ENCODE peak calls at places on chromosomes 7 and 10, in four cellular contexts. One of them, this sample, is unnamed.
A peak's percentile ranks its signal among the peaks of the same experiment; 100 is the strongest.

GRCh38 chr10:21969326-21970287 is 33.9 kb downstream of the DNAJC1 start:
- DNase-seq in GM23248: peak; percentile 64
- DNase-seq in endodermal cell: no peak
- DNase-seq in GM23338: no peak
- DNase-seq in this sample: no peak

GRCh38 chr10:29746080-29746797 is 111.5 kb upstream of the SVIL start:
- DNase-seq in GM23248: peak; percentile 57
- DNase-seq in GM23338: no peak
- DNase-seq in endodermal cell: no peak
- DNase-seq in this sample: no peak

GRCh38 chr10:119412244-119412750 is 130.2 kb downstream of the RGS10 start:
- DNase-seq in endodermal cell: no peak
- DNase-seq in GM23248: peak; percentile 26
- DNase-seq in GM23338: no peak
- DNase-seq in this sample: peak; percentile 90

GRCh38 chr10:69628876-69629275 is 1.2 kb upstream of the FAM241B start:
- DNase-seq in GM23338: no peak
- DNase-seq in GM23248: no peak
- DNase-seq in endodermal cell: no peak
- DNase-seq in this sample: no peak

GRCh38 chr10:110437351-110437605 is 60.4 kb upstream of the DUSP5 start:
- DNase-seq in GM23338: no peak
- DNase-seq in GM23248: no peak
- DNase-seq in endodermal cell: peak; percentile 56
- DNase-seq in this sample: no peak

GRCh38 chr7:77529279-77529678 is 7.8 kb upstream of the PTPN12 start:
- DNase-seq in endodermal cell: no peak
- DNase-seq in GM23248: no peak
- DNase-seq in GM23338: no peak
- DNase-seq in this sample: no peak

GRCh38 chr7:139727151-139727705 is 50.6 kb downstream of the HIPK2 start:
- DNase-seq in GM23338: no peak
- DNase-seq in GM23248: peak; percentile 74
- DNase-seq in endodermal cell: peak; percentile 5
- DNase-seq in this sample: no peak

GRCh38 chr10:103204353-103205255 is 11.5 kb upstream of the NT5C2 start:
- DNase-seq in endodermal cell: peak; percentile 96
- DNase-seq in GM23248: no peak
- DNase-seq in GM23338: peak; percentile 95
- DNase-seq in this sample: no peak

GRCh38 chr10:94500063-94500462 is 45.5 kb upstream of the HELLS start:
- DNase-seq in endodermal cell: no peak
- DNase-seq in GM23338: peak; percentile 36
- DNase-seq in GM23248: peak; percentile 13
- DNase-seq in this sample: no peak

GRCh38 chr10:8331896-8332729 is 277.6 kb downstream of the GATA3 start:
- DNase-seq in endodermal cell: peak; percentile 69
- DNase-seq in GM23248: peak; percentile 54
- DNase-seq in GM23338: peak; percentile 64
- DNase-seq in this sample: peak; percentile 70

GRCh38 chr10:48767752-48768450 is 83.2 kb downstream of the WDFY4 start:
- DNase-seq in GM23338: no peak
- DNase-seq in GM23248: no peak
- DNase-seq in endodermal cell: peak; percentile 32
- DNase-seq in this sample: no peak

GRCh38 chr7:8260871-8261707 is 878 bp downstream of the ICA1 start:
- DNase-seq in GM23248: peak; percentile 18
- DNase-seq in GM23338: peak; percentile 51
- DNase-seq in endodermal cell: no peak
- DNase-seq in this sample: peak; percentile 82

GRCh38 chr7:109545686-109546085 is 976.0 kb downstream of the DNAJB9 start:
- DNase-seq in endodermal cell: no peak
- DNase-seq in GM23248: no peak
- DNase-seq in GM23338: no peak
- DNase-seq in this sample: no peak

GRCh38 chr10:77925795-77926565 is 575 bp downstream of the DLG5 start:
- DNase-seq in GM23248: peak; percentile 77
- DNase-seq in GM23338: peak; percentile 70
- DNase-seq in endodermal cell: peak; percentile 87
- DNase-seq in this sample: peak; percentile 86

GRCh38 chr7:30869794-30870491 is 41.7 kb upstream of the AQP1 start:
- DNase-seq in GM23248: peak; percentile 50
- DNase-seq in endodermal cell: no peak
- DNase-seq in GM23338: no peak
- DNase-seq in this sample: no peak

GRCh38 chr7:47600199-47601118 is 18.5 kb upstream of the TNS3 start:
- DNase-seq in GM23248: peak; percentile 90
- DNase-seq in GM23338: no peak
- DNase-seq in endodermal cell: no peak
- DNase-seq in this sample: no peak

GRCh38 chr7:9028012-9028411 is 594.6 kb downstream of the NXPH1 start:
- DNase-seq in endodermal cell: no peak
- DNase-seq in GM23338: no peak
- DNase-seq in GM23248: no peak
- DNase-seq in this sample: no peak

GRCh38 chr7:80781561-80781979 is 137.3 kb downstream of the SEMA3C start:
- DNase-seq in GM23338: peak; percentile 13
- DNase-seq in endodermal cell: peak; percentile 54
- DNase-seq in GM23248: peak; percentile 81
- DNase-seq in this sample: no peak

GRCh38 chr10:129864601-129865126 is 99.4 kb downstream of the EBF3 start:
- DNase-seq in GM23248: peak; percentile 31
- DNase-seq in GM23338: no peak
- DNase-seq in endodermal cell: no peak
- DNase-seq in this sample: no peak

GRCh38 chr7:155453296-155454182 is 4.4 kb upstream of the EN2 start:
- DNase-seq in GM23248: no peak
- DNase-seq in endodermal cell: peak; percentile 73
- DNase-seq in GM23338: peak; percentile 62
- DNase-seq in this sample: no peak
- H3K27me3 ChIP-seq in GM23248: peaks cover 90% of the 10 kb centered on the region
- H3K27me3 ChIP-seq in endodermal cell: peaks cover 97% of the 10 kb centered on the region
- H3K27me3 ChIP-seq in GM23338: peaks cover 97% of the 10 kb centered on the region
- H3K27me3 ChIP-seq in this sample: peaks cover 94% of the 10 kb centered on the region

GRCh38 chr7:132592947-132593335 is 16.7 kb upstream of the PLXNA4 start:
- DNase-seq in endodermal cell: peak; percentile 55
- DNase-seq in GM23338: no peak
- DNase-seq in GM23248: no peak
- DNase-seq in this sample: no peak
- H3K27me3 ChIP-seq in endodermal cell: peaks cover 9% of the 10 kb centered on the region
- H3K27me3 ChIP-seq in GM23338: no peaks in the 10 kb centered on the region
- H3K27me3 ChIP-seq in GM23248: no peaks in the 10 kb centered on the region
- H3K27me3 ChIP-seq in this sample: no peaks in the 10 kb centered on the region

DNA sequence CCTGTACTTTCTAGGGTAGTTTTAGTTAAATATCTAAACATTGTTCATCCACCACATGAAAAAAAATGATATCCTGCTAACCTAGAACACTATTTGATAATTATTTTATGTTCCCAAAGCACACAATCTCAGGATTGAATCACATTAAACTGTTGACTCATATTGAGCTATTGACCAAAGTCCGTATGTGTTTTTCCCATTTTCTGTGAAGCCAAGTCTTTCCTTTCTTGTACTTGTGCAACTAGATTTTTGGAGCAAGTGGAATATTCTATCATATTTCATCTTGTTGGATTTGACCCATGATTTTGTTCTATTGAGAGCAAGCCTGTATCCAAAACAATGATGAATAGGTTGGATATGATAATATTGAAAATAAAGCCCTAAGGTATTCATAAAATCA is 164.6 kb downstream of the SKAP2 start:
- DNase-seq in GM23338: no peak
- DNase-seq in GM23248: no peak
- DNase-seq in endodermal cell: no peak
- DNase-seq in this sample: no peak
- H3K27me3 ChIP-seq in GM23338: no peaks in the 10 kb centered on the region
- H3K27me3 ChIP-seq in GM23248: no peaks in the 10 kb centered on the region
- H3K27me3 ChIP-seq in endodermal cell: no peaks in the 10 kb centered on the region
- H3K27me3 ChIP-seq in this sample: no peaks in the 10 kb centered on the region

DNA sequence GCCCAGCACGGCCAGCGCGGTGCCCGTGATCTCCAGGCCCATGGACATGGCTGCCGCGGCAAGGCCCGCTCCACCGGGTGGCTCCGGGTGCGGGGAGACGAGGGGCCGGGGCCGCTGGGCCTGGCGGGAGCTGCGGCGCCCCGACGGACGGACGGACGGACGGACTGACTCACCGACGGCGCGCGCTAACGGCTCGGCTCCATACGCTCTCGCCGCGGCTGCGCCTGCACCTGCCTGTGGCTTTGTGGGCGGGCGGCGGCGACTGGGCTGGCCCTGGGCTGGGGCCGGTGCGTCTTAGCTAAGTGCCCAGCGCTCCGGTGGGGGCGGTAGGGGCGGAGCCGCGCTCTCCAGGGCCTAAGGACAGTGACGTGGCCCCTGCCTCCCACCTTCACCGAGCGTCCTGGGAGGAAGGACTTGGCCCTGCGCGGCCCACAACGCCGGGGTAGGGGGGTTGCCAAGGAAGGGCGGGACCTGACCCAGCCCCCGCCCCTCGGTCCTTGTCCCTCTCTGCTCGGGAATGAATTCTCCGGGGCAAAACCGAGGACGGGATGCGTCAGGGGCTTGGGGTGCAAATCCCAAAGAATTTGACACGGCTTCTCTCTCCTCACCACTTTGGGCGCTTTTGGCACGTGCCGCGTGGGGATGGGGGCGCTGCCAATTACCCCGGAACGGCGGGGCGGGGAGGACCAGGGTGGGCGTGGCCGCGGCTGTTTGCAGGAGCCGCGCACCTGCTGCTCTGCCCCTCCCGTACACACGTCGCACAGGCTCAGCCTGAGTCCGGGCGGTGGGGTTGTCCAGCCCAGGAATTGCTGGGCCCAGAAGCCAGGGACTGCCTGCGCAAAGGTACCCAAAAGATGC is at the start of gene CLDN3:
- DNase-seq in GM23338: peak; percentile 94
- DNase-seq in GM23248: peak; percentile 40
- DNase-seq in endodermal cell: peak; percentile 96
- DNase-seq in this sample: peak; percentile 95
- H3K27me3 ChIP-seq in GM23338: peaks cover 17% of the 10 kb centered on the region
- H3K27me3 ChIP-seq in GM23248: peaks cover 18% of the 10 kb centered on the region
- H3K27me3 ChIP-seq in endodermal cell: peaks cover 22% of the 10 kb centered on the region
- H3K27me3 ChIP-seq in this sample: peaks cover 42% of the 10 kb centered on the region

GRCh38 chr7:20796565-20796964 is 9.9 kb upstream of the SP8 start:
- DNase-seq in endodermal cell: no peak
- DNase-seq in GM23338: no peak
- DNase-seq in GM23248: no peak
- DNase-seq in this sample: no peak

GRCh38 chr7:20797174-20798080 is 10.7 kb upstream of the SP8 start:
- DNase-seq in GM23338: peak; percentile 77
- DNase-seq in endodermal cell: peak; percentile 89
- DNase-seq in GM23248: no peak
- DNase-seq in this sample: peak; percentile 67

GRCh38 chr7:20798081-20798693 is 11.5 kb upstream of the SP8 start:
- DNase-seq in GM23338: peak; percentile 70
- DNase-seq in endodermal cell: peak; percentile 89
- DNase-seq in GM23248: peak; percentile 58
- DNase-seq in this sample: peak; percentile 86

GRCh38 chr7:20799566-20800377 is 13.1 kb upstream of the SP8 start:
- DNase-seq in GM23248: no peak
- DNase-seq in GM23338: peak; percentile 56
- DNase-seq in endodermal cell: no peak
- DNase-seq in this sample: no peak

GRCh38 chr7:20798694-20799121 is 12.0 kb upstream of the SP8 start:
- DNase-seq in endodermal cell: peak; percentile 84
- DNase-seq in GM23248: no peak
- DNase-seq in GM23338: peak; percentile 84
- DNase-seq in this sample: no peak
- H3K27me3 ChIP-seq in endodermal cell: peaks cover 62% of the 10 kb centered on the region
- H3K27me3 ChIP-seq in GM23248: peaks cover 64% of the 10 kb centered on the region
- H3K27me3 ChIP-seq in GM23338: peaks cover 28% of the 10 kb centered on the region
- H3K27me3 ChIP-seq in this sample: peaks cover 86% of the 10 kb centered on the region